ENCODE peak calls at places on chromosomes 11 and 22, in four cellular contexts. V is endothelial cell of umbilical vein, S is adipocyte, G is keratinocyte. O is an unnamed sample.

GRCh38 chr11:75474878-75475766 is 42.1 kb upstream of the KLHL35 start:
- DNase-seq in V (no peak), G (no peak), S (peak), O (peak)

GRCh38 chr11:128346808-128347207 is 240.6 kb downstream of the ETS1 start:
- DNase-seq in S (no peak), G (no peak), V (peak), O (no peak)

GRCh38 chr11:84012171-84012826 is 726.1 kb upstream of the CCDC90B start:
- DNase-seq in V (no peak), G (no peak), S (no peak), O (no peak)

GRCh38 chr11:127521413-127521812 is 520.8 kb upstream of the KIRREL3 start:
- DNase-seq in G (no peak), S (peak), V (no peak), O (no peak)

GRCh38 chr11:73270855-73271477 is 1.2 kb upstream of the P2RY6 start:
- DNase-seq in S (no peak), V (no peak), G (no peak), O (no peak)

GRCh38 chr11:18379201-18379600 is 15.2 kb upstream of the LDHA start:
- DNase-seq in V (no peak), S (no peak), G (no peak), O (no peak)

GRCh38 chr11:94884322-94884721 is 89.0 kb downstream of the CWC15 start:
- DNase-seq in S (no peak), G (no peak), V (no peak), O (no peak)

GRCh38 chr11:73372371-73372993 is 3.7 kb upstream of the RELT start:
- DNase-seq in G (no peak), S (no peak), V (peak), O (no peak)

GRCh38 chr11:134679592-134679991 is 267.6 kb upstream of the B3GAT1 start:
- DNase-seq in G (no peak), V (no peak), S (no peak), O (no peak)

GRCh38 chr11:27204527-27204926 is 158.5 kb downstream of the CCDC34 start:
- DNase-seq in V (peak), S (no peak), G (no peak), O (peak)

GRCh38 chr11:118625976-118626375 is 18.6 kb downstream of the PHLDB1 start:
- DNase-seq in V (no peak), S (peak), G (no peak), O (no peak)

GRCh38 chr22:38697055-38697980 is 3.4 kb downstream of the JOSD1 start:
- DNase-seq in V (peak), S (peak), G (no peak), O (peak)

GRCh38 chr11:112748713-112749481 is 212.3 kb upstream of the NCAM1 start:
- DNase-seq in G (no peak), S (no peak), V (no peak), O (no peak)

GRCh38 chr22:19871023-19871844 is 16.6 kb upstream of the GNB1L start:
- DNase-seq in V (no peak), G (no peak), S (no peak), O (peak)

GRCh38 chr11:3037041-3037944 is 19.9 kb downstream of the CARS1 start:
- DNase-seq in S (peak), V (peak), G (no peak), O (peak)

GRCh38 chr11:87851234-87851633 is 324.0 kb downstream of the RAB38 start:
- DNase-seq in G (no peak), S (peak), V (no peak), O (no peak)

GRCh38 chr11:1581976-1582375 is 3.1 kb downstream of the KRTAP5-1 start:
- DNase-seq in G (no peak), S (no peak), V (no peak), O (no peak)

GRCh38 chr22:21693333-21693998 is 27.7 kb downstream of the PPIL2 start:
- DNase-seq in S (no peak), G (no peak), V (no peak), O (no peak)

GRCh38 chr11:101914349-101914736 is 467 bp upstream of the CEP126 start:
- DNase-seq in S (peak), V (no peak), G (no peak), O (no peak)

GRCh38 chr22:46415816-46416536 is 80.5 kb downstream of the TRMU start:
- DNase-seq in V (no peak), S (no peak), G (no peak), O (no peak)

GRCh38 chr11:128904872-128905344 is 13.8 kb downstream of the KCNJ5 start:
- DNase-seq in S (peak), G (no peak), V (peak), O (peak)

GRCh38 chr11:13328276-13328675 is 50.7 kb downstream of the BMAL1 start:
- DNase-seq in S (no peak), G (no peak), V (no peak), O (no peak)

DNA sequence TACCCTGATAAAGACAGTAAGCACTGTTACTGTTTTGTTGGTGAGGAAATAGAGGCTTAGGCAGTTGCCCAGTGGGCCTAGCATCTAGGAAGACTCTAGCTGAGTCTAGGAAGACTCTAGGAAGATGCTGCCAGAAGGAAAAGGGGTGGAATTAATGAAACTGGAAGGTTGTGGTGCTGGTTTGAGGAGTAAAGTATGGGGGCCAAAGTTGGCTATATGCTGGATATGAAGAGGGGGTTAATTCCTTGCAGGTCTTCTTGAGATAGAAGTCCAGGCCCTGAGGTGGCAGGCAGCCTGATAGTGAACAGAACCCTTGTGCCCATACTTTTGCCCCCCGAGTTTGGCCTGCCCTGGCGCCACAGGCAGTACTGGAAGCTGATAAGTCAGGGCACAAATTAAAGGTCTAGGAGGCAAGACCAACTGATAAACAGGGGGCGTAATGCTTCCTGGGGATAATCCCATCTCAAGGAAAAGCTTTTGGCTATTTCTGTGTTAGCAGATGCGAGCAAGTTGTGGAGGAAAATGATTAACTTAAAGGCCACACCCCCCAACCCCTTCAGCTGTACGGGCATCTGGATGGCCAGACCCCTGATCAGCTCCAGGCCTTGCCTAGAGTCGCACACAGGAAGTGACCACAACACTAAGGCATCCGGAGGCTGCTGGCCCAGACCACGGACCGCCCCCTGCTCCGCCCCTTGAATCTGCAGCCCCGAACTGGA is 3.1 kb downstream of the ILK start:
- DNase-seq in V (peak), G (peak), S (peak), O (peak)
- H3K9ac ChIP-seq in V (peak), G (peak), S (peak), O (peak)

GRCh38 chr11:120568572-120569307 is 57.2 kb downstream of the GRIK4 start:
- DNase-seq in S (no peak), V (no peak), G (no peak), O (no peak)
- H3K9ac ChIP-seq in S (no peak), V (no peak), G (no peak), O (no peak)

DNA sequence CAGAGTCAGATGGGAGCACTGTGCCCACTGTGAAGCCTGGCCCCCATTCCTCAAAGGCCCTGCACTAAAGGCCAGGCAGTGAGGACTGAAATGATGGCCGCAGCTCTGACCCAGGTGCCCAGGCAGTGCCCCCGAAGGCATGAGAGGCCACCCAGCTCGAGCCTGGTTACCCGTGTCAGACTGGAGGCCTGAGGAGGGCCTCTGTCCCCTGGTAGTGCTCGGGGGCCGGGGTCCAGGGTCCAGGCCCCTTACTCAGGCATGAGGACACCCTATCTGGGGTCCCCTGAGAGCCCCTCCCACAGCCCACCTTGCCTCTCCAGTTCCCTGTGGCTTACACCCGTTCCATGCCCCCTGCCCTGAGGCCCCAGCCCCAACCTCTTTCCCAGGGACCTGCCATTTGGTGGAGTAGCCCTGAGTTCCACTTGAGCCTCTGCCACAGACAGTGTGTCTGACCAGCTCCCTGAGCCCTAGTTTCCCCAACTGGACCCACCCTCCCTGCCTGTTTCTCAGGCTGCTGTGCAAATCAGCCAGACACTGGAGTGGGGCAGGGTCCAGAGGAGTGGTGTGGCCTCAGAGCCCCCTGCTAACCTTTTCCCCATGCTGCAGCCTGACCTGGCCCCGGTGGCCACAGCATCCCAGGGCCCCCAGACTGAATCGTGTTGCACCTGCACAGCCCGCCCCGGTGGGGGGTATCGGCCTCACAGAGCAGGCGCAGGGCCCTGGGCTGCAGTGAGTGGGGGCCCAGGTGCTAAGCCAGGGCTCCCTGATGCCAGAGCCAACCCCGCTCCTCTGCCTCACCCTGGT is 10.8 kb upstream of the ANKRD13D start:
- DNase-seq in V (no peak), S (no peak), G (no peak), O (no peak)
- H3K9ac ChIP-seq in V (peak), S (peak), G (no peak), O (peak)

DNA sequence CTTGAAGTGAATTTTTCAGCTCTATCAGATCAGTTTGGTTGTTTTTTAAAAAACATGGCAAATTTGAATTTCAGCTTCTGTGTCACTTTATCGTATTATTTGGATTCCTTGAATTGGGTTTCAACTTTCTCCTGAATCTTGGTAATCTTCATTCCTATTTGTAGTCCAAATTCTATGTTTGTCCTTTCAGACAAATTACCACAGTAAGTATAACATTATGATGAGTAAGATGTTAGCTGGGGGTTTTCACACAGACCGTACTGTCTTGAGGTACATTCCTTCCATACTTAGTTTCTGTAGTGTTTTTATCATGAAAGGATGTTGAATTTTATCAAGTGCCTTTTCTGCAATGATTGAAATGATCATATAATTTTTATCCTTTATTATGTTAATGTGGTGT is 28.0 kb downstream of the OR5B17 start:
- DNase-seq in S (peak), G (no peak), V (no peak), O (no peak)
- H3K9ac ChIP-seq in S (no peak), G (no peak), V (no peak), O (no peak)

GRCh38 chr11:65433657-65434056 is 11.1 kb downstream of the NEAT1 start:
- DNase-seq in S (no peak), V (no peak), G (no peak), O (no peak)

GRCh38 chr11:65432133-65432650 is 9.6 kb downstream of the NEAT1 start:
- DNase-seq in G (no peak), S (peak), V (peak), O (no peak)

GRCh38 chr11:65434057-65434666 is 11.6 kb downstream of the NEAT1 start:
- DNase-seq in G (no peak), S (peak), V (peak), O (no peak)

GRCh38 chr11:65431452-65432132 is 9.0 kb downstream of the NEAT1 start:
- DNase-seq in V (peak), G (no peak), S (peak), O (no peak)

GRCh38 chr11:65432686-65433582 is 10.3 kb downstream of the NEAT1 start:
- DNase-seq in S (peak), G (no peak), V (peak), O (no peak)
- H3K9ac ChIP-seq in S (peak), G (no peak), V (no peak), O (no peak)

O was measured in colonic mucosa.